ENCODE peak calls at places on chromosomes 6 and 20, in ten cellular contexts. A is PC-3, J is psoas muscle, K is lower lobe of right lung, H is right lobe of liver, L is upper lobe of right lung, M is uterus, B is GM23338, E is GM20000, Z is choroid plexus epithelial cell. I is an unnamed sample.
A peak's percentile ranks its signal among the peaks of the same experiment; 100 is the strongest.

GRCh38 chr6:28695671-28696537 is 170.2 kb downstream of the GPX5 start:
- DNase-seq in H (no peak), B (peak; percentile 38), L (no peak), A (no peak), Z (no peak), J (no peak), E (no peak), K (no peak), M (no peak), I (no peak)

GRCh38 chr6:3261518-3261820 is 2.7 kb downstream of the PSMG4 start:
- DNase-seq in H (no peak), L (no peak), J (no peak), B (no peak), M (no peak), Z (no peak), E (no peak), K (no peak), A (no peak), I (no peak)

GRCh38 chr6:129845696-129846095 is 15.4 kb downstream of the TMEM244 start:
- DNase-seq in K (no peak), E (no peak), B (no peak), M (no peak), L (no peak), A (no peak), Z (no peak), J (no peak), H (no peak), I (no peak)

GRCh38 chr6:151291145-151292055 is 51.6 kb downstream of the AKAP12 start:
- DNase-seq in B (no peak), L (no peak), J (peak; percentile 30), A (no peak), M (peak; percentile 56), H (no peak), K (no peak), E (no peak), Z (peak; percentile 92), I (peak; percentile 82)

GRCh38 chr6:6730831-6731230 is 142.3 kb downstream of the LY86 start:
- DNase-seq in L (no peak), K (no peak), M (peak; percentile 47), J (peak; percentile 84), Z (peak; percentile 87), H (no peak), E (no peak), B (no peak), A (peak; percentile 71), I (no peak)

GRCh38 chr6:43860285-43860684 is 90.3 kb downstream of the VEGFA start:
- DNase-seq in E (no peak), J (no peak), M (no peak), H (no peak), B (no peak), A (no peak), K (no peak), Z (peak; percentile 32), L (peak; percentile 53), I (peak; percentile 93)

GRCh38 chr6:169167581-169168301 is 85.9 kb downstream of the THBS2 start:
- DNase-seq in L (peak; percentile 64), K (no peak), B (no peak), M (peak; percentile 76), A (no peak), Z (peak; percentile 97), J (peak; percentile 36), E (peak; percentile 20), H (no peak), I (no peak)

GRCh38 chr6:44049989-44050871 is 77.0 kb downstream of the MRPL14 start:
- DNase-seq in M (no peak), B (no peak), J (no peak), Z (no peak), L (no peak), K (peak; percentile 20), E (no peak), A (peak; percentile 25), H (peak; percentile 9), I (no peak)

GRCh38 chr6:87103977-87104601 is 9.2 kb upstream of the CGA start:
- DNase-seq in B (no peak), A (no peak), L (no peak), H (no peak), K (no peak), M (no peak), E (no peak), J (no peak), Z (no peak), I (no peak)

GRCh38 chr6:33445020-33445676 is 9.2 kb upstream of the ZBTB9 start:
- DNase-seq in Z (no peak), M (no peak), L (no peak), E (no peak), H (no peak), J (no peak), K (no peak), B (no peak), A (no peak), I (no peak)

GRCh38 chr20:32970973-32971300 is 33.3 kb downstream of the SUN5 start:
- DNase-seq in J (no peak), Z (no peak), L (peak; percentile 56), E (no peak), M (no peak), A (no peak), B (no peak), K (no peak), H (no peak), I (no peak)

GRCh38 chr20:50560867-50561266 is 50.7 kb downstream of the PTPN1 start:
- DNase-seq in H (no peak), E (no peak), Z (no peak), M (no peak), L (no peak), B (no peak), A (no peak), J (no peak), K (no peak), I (no peak)

GRCh38 chr6:74578339-74578738 is 627.5 kb downstream of the COL12A1 start:
- DNase-seq in K (no peak), L (no peak), H (no peak), Z (peak; percentile 70), E (no peak), J (no peak), M (no peak), A (peak; percentile 1), B (no peak), I (no peak)

GRCh38 chr6:27168586-27169443 is 78.7 kb upstream of the PRSS16 start:
- DNase-seq in Z (peak; percentile 89), B (no peak), J (no peak), A (peak; percentile 87), L (no peak), E (no peak), H (no peak), M (no peak), K (no peak), I (no peak)

GRCh38 chr6:142833054-142833453 is 111.9 kb downstream of the HIVEP2 start:
- DNase-seq in K (no peak), Z (peak; percentile 86), J (no peak), A (peak; percentile 93), H (no peak), L (no peak), E (no peak), M (no peak), B (no peak), I (no peak)

GRCh38 chr6:131756039-131756438 is 45.2 kb upstream of the CTAGE9 start:
- DNase-seq in J (no peak), E (no peak), K (no peak), M (no peak), L (no peak), H (no peak), Z (no peak), A (peak; percentile 45), B (no peak), I (no peak)

DNA sequence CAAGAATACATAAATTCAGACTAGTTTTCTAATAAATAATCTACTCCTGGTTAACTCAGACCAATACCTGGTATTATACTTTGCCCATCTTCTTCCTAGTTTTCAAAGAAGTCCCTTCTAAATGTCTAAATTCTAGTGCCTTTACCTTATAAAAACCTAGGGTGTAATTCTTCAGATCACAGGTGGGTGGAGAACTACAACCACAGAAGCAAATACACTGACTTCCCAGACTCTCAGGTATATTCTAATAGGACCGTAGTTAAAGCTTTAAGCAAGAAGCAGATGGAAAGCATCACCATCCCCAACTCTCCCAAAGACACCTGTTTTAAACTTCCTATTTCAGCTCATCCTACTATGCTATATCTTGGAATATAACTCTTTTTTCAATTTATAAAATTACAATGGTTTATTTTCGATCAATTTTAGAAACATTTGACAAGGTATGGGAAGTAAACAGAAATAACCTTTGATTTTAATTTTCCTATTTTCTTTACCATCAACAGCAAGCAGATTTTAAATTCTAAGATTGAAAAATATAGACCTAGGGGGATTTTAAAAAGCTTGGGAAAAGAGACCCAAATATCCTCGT is 15.8 kb downstream of the MAN1A1 start:
- DNase-seq in A (peak; percentile 54), Z (peak; percentile 42), K (no peak), E (no peak), L (no peak), H (no peak), J (no peak), M (no peak), B (peak; percentile 65), I (no peak)
- TF ChIP-seq CTCF in A (peak; percentile 64), Z (peak; percentile 47), K (peak; percentile 39), E (no peak), L (peak; percentile 52), H (peak; percentile 40), J (no peak), M (peak; percentile 24), B (peak; percentile 74), I (peak; percentile 67)

GRCh38 chr6:13278184-13278583 is 50.2 kb downstream of the TBC1D7 start:
- DNase-seq in M (no peak), L (no peak), A (no peak), J (no peak), K (no peak), E (no peak), H (no peak), Z (no peak), B (peak; percentile 72), I (no peak)
- TF ChIP-seq CTCF in M (no peak), L (peak; percentile 7), A (peak; percentile 45), J (no peak), K (no peak), E (peak; percentile 45), H (peak; percentile 19), Z (no peak), B (peak; percentile 72), I (no peak)

DNA sequence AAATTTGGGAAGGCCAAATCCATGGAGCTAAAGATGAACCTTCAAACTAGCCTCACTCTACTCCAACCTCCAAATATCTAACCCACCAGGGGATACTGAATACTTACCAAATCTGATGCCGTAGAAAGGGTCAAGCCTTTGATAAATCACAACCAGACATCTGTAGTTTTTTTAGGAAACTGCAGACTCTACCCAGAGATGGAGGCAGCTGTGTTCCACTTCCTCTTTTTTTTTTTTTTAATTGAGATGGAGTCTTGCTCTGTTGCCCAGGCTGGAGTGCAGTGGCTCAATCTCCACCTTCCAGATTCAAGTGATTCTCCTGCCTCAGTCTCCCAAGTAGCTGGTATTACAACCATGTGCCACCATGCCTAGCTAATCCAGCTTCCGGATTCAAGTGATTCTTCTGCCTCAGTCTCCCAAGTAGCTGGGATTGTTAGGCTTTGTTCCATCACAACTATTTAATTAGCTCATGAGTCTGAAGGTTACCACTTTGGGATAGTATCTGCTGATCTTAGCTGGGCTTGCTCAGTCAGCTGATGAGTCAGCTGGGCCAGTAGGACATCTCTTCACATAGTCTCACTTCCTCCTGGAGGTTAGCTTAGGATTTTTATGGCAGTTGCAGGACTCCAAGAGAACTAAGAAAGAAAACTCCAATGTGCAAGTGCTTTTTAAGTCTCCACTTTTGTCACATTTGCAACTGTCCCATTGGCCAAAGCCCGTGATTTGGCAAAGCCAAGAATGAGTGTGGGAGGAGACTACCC is 13.3 kb downstream of the FRK start:
- DNase-seq in Z (peak; percentile 24), K (no peak), A (peak; percentile 26), J (no peak), L (no peak), E (no peak), H (no peak), B (no peak), M (no peak), I (no peak)
- TF ChIP-seq CTCF in Z (no peak), K (no peak), A (no peak), J (no peak), L (no peak), E (no peak), H (no peak), B (no peak), M (no peak), I (no peak)

GRCh38 chr20:63238491-63239126 is 2.9 kb downstream of the BIRC7 start:
- DNase-seq in M (no peak), J (no peak), A (no peak), K (no peak), E (no peak), H (no peak), Z (no peak), B (no peak), L (no peak), I (no peak)
- TF ChIP-seq CTCF in M (no peak), J (no peak), A (no peak), K (no peak), E (no peak), H (no peak), Z (no peak), B (no peak), L (no peak), I (no peak)

I was measured in thyroid gland.